ENCODE peak calls at places on chromosome 4, in four cellular contexts. A is keratinocyte, L is transverse colon, V is cardiac muscle cell. G is an unnamed sample. For H3K36me3 and H3K9me3, the result is how much of the 10 kb centered on the place peaks cover.

GRCh38 chr4:25862411-25863346 is at the start of gene SEL1L3:
- DNase-seq in A (no peak), L (peak), V (peak), G (peak)

GRCh38 chr4:55808187-55808586 is 11.4 kb upstream of the EXOC1L start:
- DNase-seq in A (no peak), L (no peak), V (peak), G (no peak)

GRCh38 chr4:111540661-111541060 is 604.6 kb upstream of the FAM241A start:
- DNase-seq in V (no peak), L (no peak), A (no peak), G (no peak)

GRCh38 chr4:73620115-73620792 is at the start of gene RASSF6:
- DNase-seq in L (peak), V (peak), A (no peak), G (no peak)

GRCh38 chr4:8385106-8385505 is 55.4 kb downstream of the ACOX3 start:
- DNase-seq in V (no peak), L (no peak), A (no peak), G (no peak)

GRCh38 chr4:40820101-40820500 is 70.3 kb downstream of the NSUN7 start:
- DNase-seq in L (no peak), A (no peak), V (no peak), G (no peak)

GRCh38 chr4:153497988-153498967 is 32.1 kb downstream of the TMEM131L start:
- DNase-seq in L (no peak), A (no peak), V (no peak), G (peak)

GRCh38 chr4:109803924-109804571 is 2.2 kb upstream of the CFI start:
- DNase-seq in L (peak), V (peak), A (no peak), G (no peak)

GRCh38 chr4:183142566-183143545 is 43.8 kb downstream of the WWC2 start:
- DNase-seq in L (peak), V (peak), A (peak), G (peak)

GRCh38 chr4:128310266-128310697 is 22.7 kb upstream of the PGRMC2 start:
- DNase-seq in A (no peak), L (peak), V (peak), G (no peak)

GRCh38 chr4:77600521-77601451 is 4.8 kb upstream of the CXCL13 start:
- DNase-seq in V (peak), A (no peak), L (peak), G (no peak)

GRCh38 chr4:89284828-89285227 is 22.8 kb downstream of the GPRIN3 start:
- DNase-seq in A (no peak), L (no peak), V (no peak), G (no peak)

GRCh38 chr4:61443813-61444510 is 243.8 kb downstream of the ADGRL3 start:
- DNase-seq in A (no peak), V (no peak), L (no peak), G (no peak)

GRCh38 chr4:13054410-13054970 is 429.6 kb downstream of the RAB28 start:
- DNase-seq in L (no peak), A (no peak), V (no peak), G (no peak)

GRCh38 chr4:174084981-174085380 is 198.5 kb downstream of the FBXO8 start:
- DNase-seq in A (no peak), V (no peak), L (no peak), G (no peak)

GRCh38 chr4:166318810-166319525 is 445.9 kb downstream of the TLL1 start:
- DNase-seq in L (no peak), V (no peak), A (no peak), G (no peak)

GRCh38 chr4:164177753-164178152 is 576.2 kb upstream of the SMIM31 start:
- DNase-seq in V (no peak), L (no peak), A (no peak), G (no peak)

GRCh38 chr4:144338834-144339233 is 198.3 kb upstream of the GYPA start:
- DNase-seq in L (no peak), A (no peak), V (no peak), G (no peak)

GRCh38 chr4:81599646-81600231 is 128.0 kb upstream of the RASGEF1B start:
- DNase-seq in A (no peak), V (no peak), L (no peak), G (no peak)

GRCh38 chr4:134201216-134202098 is at the start of gene PABPC4L:
- DNase-seq in V (peak), A (no peak), L (no peak), G (peak)

GRCh38 chr4:27702710-27703431 is 842.2 kb downstream of the STIM2 start:
- DNase-seq in A (no peak), V (peak), L (no peak), G (no peak)

GRCh38 chr4:36152712-36153111 is 91.6 kb downstream of the ARAP2 start:
- DNase-seq in L (no peak), A (no peak), V (no peak), G (no peak)

GRCh38 chr4:7650606-7651400 is 216.1 kb upstream of the PSAPL1 start:
- DNase-seq in V (peak), L (no peak), A (peak), G (peak)

GRCh38 chr4:127209580-127210095 is 423.1 kb upstream of the INTU start:
- DNase-seq in A (no peak), V (no peak), L (no peak), G (no peak)

GRCh38 chr4:148454835-148455234 is 12.6 kb upstream of the NR3C2 start:
- DNase-seq in L (no peak), A (no peak), V (no peak), G (no peak)

GRCh38 chr4:55181606-55182005 is 56.2 kb upstream of the KDR start:
- DNase-seq in V (peak), A (no peak), L (no peak), G (no peak)

GRCh38 chr4:76305971-76306881 is at the start of gene STBD1:
- DNase-seq in A (no peak), L (peak), V (peak), G (peak)

GRCh38 chr4:138788857-138789256 is 226.7 kb upstream of the NOCT start:
- DNase-seq in A (no peak), L (no peak), V (no peak), G (no peak)

GRCh38 chr4:111483375-111484169 is 661.7 kb upstream of the FAM241A start:
- DNase-seq in A (no peak), V (no peak), L (no peak), G (no peak)

GRCh38 chr4:101345596-101346311 is 1.6 kb downstream of the PPP3CA start:
- DNase-seq in A (no peak), L (peak), V (peak), G (peak)

GRCh38 chr4:114599231-114600065 is 841 bp downstream of the UGT8 start:
- DNase-seq in L (peak), A (no peak), V (peak), G (no peak)

GRCh38 chr4:124111922-124112321 is 600.6 kb downstream of the ANKRD50 start:
- DNase-seq in L (no peak), V (peak), A (no peak), G (no peak)

GRCh38 chr4:87551361-87551760 is 22.2 kb upstream of the SPARCL1 start:
- DNase-seq in L (no peak), A (no peak), V (no peak), G (no peak)

GRCh38 chr4:168893807-168894206 is 116.2 kb downstream of the CBR4 start:
- DNase-seq in L (no peak), V (no peak), A (no peak), G (no peak)
- H3K36me3 ChIP-seq in L (under half), V (half or more), A (under half), G (under half)

GRCh38 chr4:179941911-179942310 is 2301.3 kb upstream of the TENM3 start:
- DNase-seq in V (no peak), L (no peak), A (no peak), G (no peak)
- H3K9me3 ChIP-seq in V (under half), L (under half), A (under half), G (under half)

DNA sequence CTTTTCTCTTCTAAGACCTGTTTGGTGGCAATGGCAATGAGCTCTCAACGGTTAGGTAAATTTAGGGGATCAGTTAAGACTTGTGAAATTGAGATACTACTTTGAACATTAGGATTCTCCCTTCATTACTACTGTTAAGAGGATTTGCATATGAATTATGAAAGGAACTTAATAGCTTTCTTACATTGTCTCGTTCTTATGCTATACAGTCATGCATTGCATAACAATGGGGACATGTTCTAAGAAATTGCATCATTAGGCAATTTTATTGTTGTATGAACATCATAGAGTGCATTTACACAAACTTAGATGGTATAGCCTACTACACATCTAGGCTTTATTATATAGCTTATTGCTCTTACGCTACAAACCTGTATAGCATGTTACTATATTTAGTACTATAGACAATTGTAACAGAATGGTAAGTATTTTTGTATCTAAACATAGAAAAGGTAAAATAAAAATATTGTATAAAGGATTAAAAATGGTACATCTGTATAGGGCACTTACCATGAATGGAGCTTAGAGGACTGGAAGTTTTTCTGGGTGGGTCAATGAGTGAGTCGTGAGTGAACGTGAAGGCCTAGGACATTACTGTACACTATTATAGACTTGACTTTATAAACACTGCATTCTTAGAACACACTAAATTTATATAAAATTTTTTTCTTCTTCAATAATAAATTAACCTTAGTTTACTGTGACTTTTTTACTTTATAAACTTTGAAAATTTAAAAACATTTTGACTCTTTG is 62.5 kb downstream of the PAQR3 start:
- DNase-seq in L (no peak), A (no peak), V (no peak), G (no peak)
- H3K36me3 ChIP-seq in L (under half), A (under half), V (under half), G (under half)

GRCh38 chr4:49063670-49064069 is 77.6 kb downstream of the CWH43 start:
- DNase-seq in V (no peak), A (no peak), L (no peak), G (no peak)
- H3K9me3 ChIP-seq in V (under half), A (under half), L (under half), G (under half)